ENCODE peak calls at places on chromosomes 11 and 22, in six cellular contexts. F, C, G, Y, H and D are unnamed samples. For H3K4me1, the result is how much of the 10 kb centered on the place peaks cover.

GRCh38 chr22:46706060-46706459 is 32.0 kb downstream of the CERK start:
- DNase-seq in F (no peak), Y (no peak), C (no peak), G (no peak), H (no peak), D (no peak)

GRCh38 chr22:44758354-44758969 is 6.1 kb downstream of the ARHGAP8 start:
- DNase-seq in H (no peak), C (no peak), G (no peak), Y (peak), F (no peak), D (no peak)

GRCh38 chr11:131511794-131512193 is 141.4 kb downstream of the NTM start:
- DNase-seq in H (no peak), F (no peak), G (no peak), Y (no peak), C (peak), D (no peak)

GRCh38 chr11:78812513-78813293 is 238.0 kb upstream of the NARS2 start:
- DNase-seq in Y (no peak), H (no peak), G (no peak), C (peak), F (no peak), D (no peak)

GRCh38 chr22:44365196-44365802 is 52.5 kb upstream of the SHISAL1 start:
- DNase-seq in C (no peak), H (no peak), Y (no peak), F (no peak), G (no peak), D (peak)

GRCh38 chr11:20592741-20593140 is 6.7 kb upstream of the SLC6A5 start:
- DNase-seq in F (no peak), H (no peak), Y (no peak), C (no peak), G (no peak), D (no peak)

GRCh38 chr11:89015614-89016013 is 50.2 kb downstream of the GRM5 start:
- DNase-seq in H (no peak), Y (no peak), G (no peak), F (no peak), C (no peak), D (no peak)

GRCh38 chr22:45867118-45867905 is 109.7 kb downstream of the WNT7B start:
- DNase-seq in Y (peak), F (no peak), C (no peak), G (no peak), H (no peak), D (no peak)

GRCh38 chr11:116355104-116355503 is 417.7 kb downstream of the BUD13 start:
- DNase-seq in C (no peak), Y (no peak), H (no peak), F (no peak), G (no peak), D (no peak)

GRCh38 chr22:26436903-26437515 is 7.9 kb downstream of the ASPHD2 start:
- DNase-seq in G (no peak), C (peak), F (no peak), H (no peak), Y (no peak), D (no peak)

GRCh38 chr11:3735827-3736226 is 61.5 kb downstream of the NUP98 start:
- DNase-seq in F (no peak), C (no peak), G (no peak), Y (no peak), H (no peak), D (no peak)

GRCh38 chr11:44979536-44980399 is 29.1 kb upstream of the TP53I11 start:
- DNase-seq in C (peak), G (no peak), H (no peak), F (no peak), Y (no peak), D (peak)

GRCh38 chr11:122102426-122102825 is 13.6 kb downstream of the BLID start:
- DNase-seq in Y (no peak), C (no peak), F (no peak), H (no peak), G (no peak), D (no peak)

GRCh38 chr11:98798333-98798732 is 222.4 kb upstream of the CNTN5 start:
- DNase-seq in Y (no peak), G (no peak), C (no peak), F (no peak), H (no peak), D (no peak)

GRCh38 chr22:24265734-24266133 is 4.9 kb upstream of the SPECC1L start:
- DNase-seq in C (no peak), H (no peak), F (no peak), G (no peak), Y (no peak), D (no peak)

DNA sequence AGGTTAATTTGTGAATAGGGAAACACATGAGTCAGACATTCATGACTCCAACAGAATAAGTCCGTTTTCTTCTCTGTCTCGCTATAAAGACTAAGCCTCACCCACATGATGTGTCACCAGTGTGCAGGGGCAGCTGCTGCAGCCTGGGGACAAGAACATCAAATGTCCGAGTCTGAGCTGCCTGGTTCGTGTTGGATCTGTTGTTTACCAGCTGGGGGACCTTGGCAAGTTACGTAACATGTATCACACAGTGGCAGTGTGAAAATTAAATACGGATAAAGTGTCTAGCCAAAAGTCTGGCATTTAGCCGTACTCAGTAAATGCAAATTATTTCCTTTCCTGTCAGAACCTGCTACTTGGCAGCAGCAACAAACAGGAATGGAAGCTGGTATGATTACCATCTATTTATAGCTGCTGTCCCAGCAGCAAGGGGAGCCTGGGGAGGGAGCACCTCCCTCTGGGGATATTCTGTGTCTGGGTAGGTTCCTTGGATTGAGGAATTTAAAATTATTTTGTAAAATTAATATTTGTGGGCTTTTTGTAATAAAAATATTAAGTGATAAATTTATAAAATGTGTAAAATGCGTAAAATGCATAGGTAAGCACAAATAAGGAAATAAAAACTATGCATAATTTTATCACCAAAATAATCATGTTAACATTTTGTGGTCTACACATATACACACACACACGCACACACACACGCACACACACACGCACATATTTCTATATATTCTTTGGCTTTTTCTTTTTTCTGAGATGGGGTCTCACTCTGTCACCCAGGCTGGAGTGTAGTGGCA is 1.3 kb upstream of the CLDN25 start:
- DNase-seq in G (no peak), Y (no peak), H (no peak), F (peak), C (no peak), D (peak)
- H3K27ac ChIP-seq in G (no peak), Y (no peak), H (no peak), F (peak), C (no peak), D (peak)

DNA sequence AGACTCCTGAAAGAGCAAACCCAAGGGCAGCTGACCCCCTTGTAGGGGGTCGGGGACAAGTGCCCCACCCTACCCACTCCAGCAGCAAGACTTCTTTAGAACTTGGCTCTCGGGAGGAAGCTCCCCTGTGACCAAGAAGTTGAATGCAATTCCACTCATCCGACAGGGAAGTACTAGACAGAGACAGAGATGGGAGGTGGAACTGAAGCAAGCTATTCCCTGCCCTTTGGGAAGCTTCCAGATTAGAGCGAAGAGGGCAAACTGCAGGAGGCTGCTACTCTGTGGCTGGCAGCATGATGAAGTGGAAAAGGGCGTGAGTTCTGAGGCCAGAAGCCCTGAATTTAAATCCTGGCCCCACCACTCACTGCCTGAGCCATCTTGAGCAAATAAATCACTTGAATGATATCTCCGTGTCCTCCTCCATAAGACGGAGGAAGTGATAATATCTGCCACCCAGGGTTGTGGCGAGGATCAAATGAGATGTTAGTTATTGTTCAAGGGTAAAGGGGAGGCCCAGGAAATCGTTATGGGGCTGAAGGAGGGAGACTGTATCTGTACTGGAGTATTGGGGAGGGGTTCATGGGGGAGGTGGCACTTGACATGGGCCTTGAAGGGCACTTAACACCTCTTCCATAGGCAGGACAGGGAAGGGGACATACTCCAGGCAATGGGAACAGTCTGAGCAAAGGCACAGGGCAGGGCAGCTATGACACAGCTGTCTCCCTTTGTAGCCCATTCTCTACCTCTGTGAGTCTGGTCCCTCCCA is 16.2 kb upstream of the DGKZ start:
- DNase-seq in G (peak), F (no peak), Y (no peak), H (no peak), C (no peak), D (no peak)
- H3K4me3 ChIP-seq in G (peak), F (no peak), Y (no peak), H (peak), C (no peak), D (no peak)

GRCh38 chr11:46359936-46360335 is 12.7 kb downstream of the DGKZ start:
- DNase-seq in Y (no peak), F (no peak), C (no peak), G (no peak), H (no peak), D (no peak)

GRCh38 chr11:46360878-46361277 is 13.6 kb downstream of the DGKZ start:
- DNase-seq in Y (no peak), G (no peak), H (no peak), F (no peak), C (no peak), D (no peak)

GRCh38 chr11:46363031-46363407 is 15.8 kb downstream of the DGKZ start:
- DNase-seq in H (no peak), F (peak), Y (peak), G (peak), C (no peak), D (peak)

GRCh38 chr11:46362146-46363030 is 15.1 kb downstream of the DGKZ start:
- DNase-seq in G (no peak), H (no peak), C (no peak), F (no peak), Y (no peak), D (no peak)

DNA sequence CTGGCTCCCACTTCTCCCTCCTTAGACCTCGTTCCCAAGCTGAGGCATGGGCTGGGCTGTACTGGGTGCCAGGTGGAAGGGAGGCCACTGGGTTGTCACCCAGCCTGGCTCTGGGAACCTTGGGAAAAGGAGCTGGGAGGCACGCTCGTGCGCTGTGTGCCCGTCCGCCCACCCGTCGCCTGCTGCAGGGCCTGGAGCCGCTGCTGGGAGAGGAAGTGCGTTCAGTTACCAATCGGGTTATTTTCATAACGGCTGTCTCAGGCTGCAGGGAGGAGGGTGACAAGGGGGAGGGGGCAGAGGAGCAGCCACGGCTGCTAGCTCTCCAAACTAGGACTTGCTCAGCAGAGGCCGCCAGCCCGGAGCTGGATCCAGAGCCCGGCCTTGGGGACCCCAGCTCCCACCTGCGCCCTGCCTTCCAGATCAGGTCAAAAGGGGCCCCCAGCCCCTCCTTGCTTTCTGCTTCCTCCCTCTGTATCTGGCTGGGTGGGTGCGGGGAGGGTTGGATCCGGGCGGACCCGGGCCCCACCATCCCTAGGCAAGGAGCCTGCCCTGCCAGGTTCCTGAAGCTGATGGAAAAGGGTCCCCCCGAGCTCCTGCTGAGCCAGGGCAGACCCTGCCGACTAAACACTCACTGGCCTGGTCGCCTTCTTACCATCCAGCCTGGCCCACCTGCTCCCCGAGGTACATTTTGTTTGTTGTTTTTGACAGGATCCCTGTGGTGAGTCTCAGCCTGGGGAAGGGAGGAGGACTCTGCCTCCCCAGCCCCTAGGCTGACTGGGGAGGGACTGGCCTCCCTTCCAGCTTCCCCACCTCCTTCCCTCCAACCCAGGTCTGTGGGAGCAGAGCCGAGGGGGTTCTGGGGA is 14.3 kb downstream of the DGKZ start:
- DNase-seq in C (peak), Y (no peak), H (peak), F (peak), G (peak), D (peak)
- H3K4me1 ChIP-seq in C (under half), Y (under half), H (under half), F (under half), G (half or more), D (under half)

GRCh38 chr11:65572356-65573043 is at the start of gene FAM89B:
- DNase-seq in G (peak), Y (peak), F (peak), C (peak), H (peak), D (peak)
- H3K27ac ChIP-seq in G (peak), Y (no peak), F (peak), C (peak), H (peak), D (peak)